ENCODE peak calls at places on chromosomes 11 and 22, in seven cellular contexts. E is pons; C is nephron progenitor cell; Y is fibroblast of the conjunctiva; N is ACHN; J is stimulated activated CD4-positive, alpha-beta T cell treated with anti-CD3 and anti-CD28 coated beads, Interleukin-1b, Interleukin-23, amount 100 ng/mL, for 1 hour; T is CD8-positive, alpha-beta memory T cell. W is an unnamed sample.
A peak's percentile ranks its signal among the peaks of the same experiment; 100 is the strongest.

GRCh38 chr11:80916180-80916811 is 1475.5 kb upstream of the TENM4 start:
- DNase-seq in E (no peak), C (no peak), Y (no peak), N (no peak), J (no peak), T (no peak), W (no peak)

GRCh38 chr22:37182949-37183245 is 5.2 kb downstream of the C1QTNF6 start:
- DNase-seq in E (no peak), C (no peak), Y (no peak), N (no peak), J (no peak), T (no peak), W (no peak)

GRCh38 chr22:27720860-27721259 is 80.7 kb downstream of the MN1 start:
- DNase-seq in E (no peak), C (no peak), Y (no peak), N (peak; percentile 19), J (no peak), T (no peak), W (no peak)

GRCh38 chr22:41846268-41847002 is 13.5 kb downstream of the SREBF2 start:
- DNase-seq in E (no peak), C (no peak), Y (no peak), N (no peak), J (no peak), T (no peak), W (no peak)

GRCh38 chr22:47294222-47294532 is 531.7 kb downstream of the TBC1D22A start:
- DNase-seq in E (no peak), C (no peak), Y (peak; percentile 63), N (no peak), J (no peak), T (no peak), W (no peak)

GRCh38 chr11:84905411-84905810 is 721.7 kb downstream of the DLG2 start:
- DNase-seq in E (no peak), C (no peak), Y (no peak), N (no peak), J (no peak), T (no peak), W (peak; percentile 13)

GRCh38 chr11:125263268-125263790 is 98.8 kb downstream of the PKNOX2 start:
- DNase-seq in E (peak; percentile 83), C (peak; percentile 82), Y (peak; percentile 97), N (no peak), J (no peak), T (no peak), W (peak; percentile 100)

GRCh38 chr11:61803889-61804647 is 11.4 kb downstream of the FEN1 start:
- DNase-seq in E (no peak), C (no peak), Y (no peak), N (no peak), J (no peak), T (no peak), W (no peak)

GRCh38 chr11:69524291-69524882 is 42.9 kb downstream of the LINC01488 start:
- DNase-seq in E (no peak), C (peak; percentile 33), Y (no peak), N (no peak), J (no peak), T (peak; percentile 13), W (no peak)

GRCh38 chr22:25206998-25207397 is 7.3 kb downstream of the CRYBB3 start:
- DNase-seq in E (no peak), C (no peak), Y (no peak), N (no peak), J (no peak), T (no peak), W (no peak)

GRCh38 chr11:112620621-112621394 is 340.4 kb upstream of the NCAM1 start:
- DNase-seq in E (no peak), C (no peak), Y (no peak), N (no peak), J (no peak), T (no peak), W (no peak)

GRCh38 chr11:12674936-12675696 is 895 bp downstream of the TEAD1 start:
- DNase-seq in E (peak; percentile 61), C (peak; percentile 52), Y (no peak), N (peak; percentile 53), J (no peak), T (no peak), W (peak; percentile 42)